ENCODE peak calls at places on chromosomes 12 and 14, in four cellular contexts. M is CD8-positive, alpha-beta T cell; S is Caco-2; Y is Peyer's patch. D is an unnamed sample. For H3K4me1, the result is how much of the 10 kb centered on the place peaks cover.

GRCh38 chr14:44010595-44010994 is 496.5 kb downstream of the FSCB start:
- DNase-seq in M (no peak), S (no peak), Y (no peak), D (no peak)

GRCh38 chr12:29782821-29783772 is 645 bp downstream of the TMTC1 start:
- DNase-seq in M (no peak), S (no peak), Y (no peak), D (no peak)

GRCh38 chr12:129941646-129942045 is 37.8 kb upstream of the TMEM132D start:
- DNase-seq in M (no peak), S (no peak), Y (no peak), D (no peak)

GRCh38 chr14:84750763-84751554 is 779.0 kb upstream of the FLRT2 start:
- DNase-seq in M (no peak), S (no peak), Y (no peak), D (no peak)

GRCh38 chr14:50303744-50304471 is 8.1 kb downstream of the L2HGDH start:
- DNase-seq in M (no peak), S (peak), Y (no peak), D (no peak)

GRCh38 chr12:52038447-52038846 is 12.8 kb upstream of the NR4A1 start:
- DNase-seq in M (no peak), S (no peak), Y (no peak), D (no peak)

GRCh38 chr12:132771126-132771838 is 9.7 kb upstream of the ANKLE2 start:
- DNase-seq in M (peak), S (no peak), Y (peak), D (peak)

GRCh38 chr14:24070285-24071143 is 848 bp upstream of the CPNE6 start:
- DNase-seq in M (no peak), S (no peak), Y (no peak), D (no peak)

GRCh38 chr12:54658306-54659264 is 10.4 kb upstream of the DCD start:
- DNase-seq in M (peak), S (peak), Y (no peak), D (peak)

GRCh38 chr12:114407566-114408411 is 1.8 kb upstream of the TBX5 start:
- DNase-seq in M (no peak), S (no peak), Y (no peak), D (no peak)

GRCh38 chr14:81122326-81122725 is 98.4 kb downstream of the GTF2A1 start:
- DNase-seq in M (no peak), S (no peak), Y (no peak), D (no peak)

GRCh38 chr14:26394114-26394855 is 203.5 kb downstream of the NOVA1 start:
- DNase-seq in M (no peak), S (peak), Y (no peak), D (no peak)

GRCh38 chr12:79420146-79420618 is 270.6 kb downstream of the PAWR start:
- DNase-seq in M (no peak), S (peak), Y (no peak), D (no peak)

GRCh38 chr14:96205059-96205993 is 687 bp downstream of the BDKRB2 start:
- DNase-seq in M (no peak), S (no peak), Y (no peak), D (no peak)

GRCh38 chr14:78278464-78278863 is 108.3 kb downstream of the NRXN3 start:
- DNase-seq in M (no peak), S (no peak), Y (no peak), D (no peak)

GRCh38 chr14:84025258-84026012 is 1504.5 kb upstream of the FLRT2 start:
- DNase-seq in M (no peak), S (no peak), Y (no peak), D (no peak)

GRCh38 chr12:131681257-131681620 is 29.7 kb upstream of the SFSWAP start:
- DNase-seq in M (no peak), S (no peak), Y (no peak), D (no peak)

GRCh38 chr12:124428792-124429281 is 133.9 kb downstream of the RFLNA start:
- DNase-seq in M (no peak), S (no peak), Y (no peak), D (no peak)
- H3K4me1 ChIP-seq in M (under half), S (under half), Y (under half), D (under half)

GRCh38 chr12:19443585-19443984 is 4.3 kb downstream of the AEBP2 start:
- DNase-seq in M (no peak), S (no peak), Y (no peak), D (no peak)
- H3K4me3 ChIP-seq in M (no peak), S (no peak), Y (no peak), D (no peak)

DNA sequence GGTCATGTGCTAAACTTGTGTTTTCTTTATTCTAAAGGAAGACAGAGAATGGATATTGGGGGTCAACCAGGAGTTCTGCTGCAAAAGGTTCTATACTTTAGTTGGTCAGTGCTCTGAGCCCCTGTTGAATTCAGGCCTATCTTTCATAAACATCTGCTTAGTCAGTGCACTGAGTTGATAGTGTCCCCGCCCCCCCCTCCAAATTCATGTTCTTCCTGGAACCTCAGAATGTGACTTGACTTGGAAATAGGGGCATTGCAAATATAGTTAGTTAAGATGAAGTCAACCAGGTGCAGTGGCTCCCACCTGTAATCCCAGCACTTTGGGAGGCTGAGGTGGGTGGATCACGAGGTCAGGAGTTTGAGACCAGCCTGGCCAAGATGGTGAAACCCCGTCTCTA is 23.3 kb downstream of the CHST11 start:
- DNase-seq in M (no peak), S (no peak), Y (peak), D (no peak)
- H3K4me1 ChIP-seq in M (half or more), S (under half), Y (under half), D (half or more)

DNA sequence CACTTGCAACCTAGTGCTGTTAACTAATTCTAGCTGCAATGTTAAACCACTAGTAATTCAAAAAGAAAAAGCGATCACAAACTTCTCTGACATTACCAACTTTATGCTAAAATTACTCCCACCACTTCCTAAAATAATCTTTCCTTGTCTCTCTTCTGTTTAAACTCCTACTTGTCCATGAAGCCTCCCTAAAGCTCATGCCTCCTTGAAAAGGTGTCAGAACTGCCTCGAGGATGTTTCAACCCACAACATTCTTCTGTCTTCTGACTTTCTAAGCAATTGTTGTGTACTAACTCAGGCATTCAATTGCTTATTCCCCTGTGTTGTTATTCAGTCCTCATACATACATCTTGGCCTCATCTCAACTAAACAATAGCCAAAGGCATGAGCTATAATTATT is 5.9 kb downstream of the GNPTAB start:
- DNase-seq in M (no peak), S (no peak), Y (no peak), D (no peak)
- H3K4me3 ChIP-seq in M (no peak), S (no peak), Y (no peak), D (no peak)

GRCh38 chr12:46547421-46548340 is 175.1 kb upstream of the SLC38A2 start:
- DNase-seq in M (no peak), S (no peak), Y (no peak), D (no peak)
- H3K4me1 ChIP-seq in M (under half), S (under half), Y (under half), D (under half)

GRCh38 chr14:33992274-33993050 is 41.6 kb upstream of the EGLN3 start:
- DNase-seq in M (no peak), S (no peak), Y (no peak), D (no peak)
- H3K4me3 ChIP-seq in M (no peak), S (no peak), Y (no peak), D (no peak)

DNA sequence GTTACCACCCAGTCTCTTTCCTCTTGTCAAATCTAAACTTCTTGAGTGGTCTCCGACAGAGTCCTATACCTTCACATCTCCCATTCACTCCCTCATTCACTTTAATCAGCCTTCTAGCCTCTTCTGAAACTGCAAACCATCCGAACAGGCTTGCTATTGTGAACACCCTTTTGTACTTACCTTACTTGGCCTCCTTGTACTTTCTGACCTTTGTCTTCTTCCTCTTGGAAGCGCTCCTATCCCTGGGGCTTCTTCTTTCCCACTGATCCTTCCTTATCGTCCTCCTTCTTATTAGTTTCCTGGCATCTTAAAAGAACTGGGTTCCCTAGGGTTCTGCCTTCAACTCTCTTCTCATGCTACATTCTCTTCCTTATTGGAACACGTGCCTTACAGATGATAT is 76.9 kb upstream of the HIF1A start:
- DNase-seq in M (no peak), S (no peak), Y (no peak), D (no peak)
- H3K4me1 ChIP-seq in M (under half), S (under half), Y (under half), D (under half)

GRCh38 chr12:98893126-98893525 is 248.0 kb downstream of the APAF1 start:
- DNase-seq in M (no peak), S (no peak), Y (no peak), D (no peak)

GRCh38 chr12:98896938-98897337 is 251.8 kb downstream of the APAF1 start:
- DNase-seq in M (no peak), S (no peak), Y (no peak), D (no peak)

GRCh38 chr12:98893601-98894411 is 248.7 kb downstream of the APAF1 start:
- DNase-seq in M (no peak), S (no peak), Y (no peak), D (no peak)

GRCh38 chr12:98894412-98895085 is 249.5 kb downstream of the APAF1 start:
- DNase-seq in M (no peak), S (no peak), Y (no peak), D (no peak)

GRCh38 chr12:98895086-98895651 is 250.1 kb downstream of the APAF1 start:
- DNase-seq in M (no peak), S (no peak), Y (no peak), D (no peak)
- H3K4me3 ChIP-seq in M (no peak), S (no peak), Y (no peak), D (no peak)